ENCODE peak calls at places on chromosomes 5 and 9, in six cellular contexts. J, U, C, D, P and K are unnamed samples. For H3K27me3, the result is how much of the 10 kb centered on the place peaks cover.

GRCh38 chr9:89349607-89350006 is 31.3 kb downstream of the SECISBP2 start:
- DNase-seq in C (no peak), U (no peak), P (no peak), D (no peak), J (no peak), K (no peak)

GRCh38 chr9:127742435-127743088 is 7.5 kb upstream of the TOR2A start:
- DNase-seq in P (no peak), J (no peak), U (no peak), C (no peak), D (no peak), K (no peak)

GRCh38 chr9:108163321-108164005 is 673.9 kb upstream of the KLF4 start:
- DNase-seq in J (no peak), C (no peak), P (no peak), D (no peak), U (no peak), K (no peak)

GRCh38 chr9:126459965-126460843 is 133.6 kb downstream of the MVB12B start:
- DNase-seq in P (no peak), C (no peak), U (no peak), D (peak), J (no peak), K (no peak)

GRCh38 chr9:124475868-124476690 is 25.8 kb downstream of the ADGRD2 start:
- DNase-seq in P (no peak), D (no peak), C (no peak), J (no peak), U (no peak), K (no peak)

GRCh38 chr5:156147251-156147947 is 179.6 kb upstream of the SGCD start:
- DNase-seq in J (no peak), C (no peak), U (no peak), D (no peak), P (no peak), K (no peak)

GRCh38 chr5:149381986-149382338 is 2.9 kb upstream of the IL17B start:
- DNase-seq in C (peak), D (peak), J (peak), P (peak), U (peak), K (peak)

GRCh38 chr9:87277346-87277745 is 220.3 kb upstream of the DAPK1 start:
- DNase-seq in P (no peak), D (no peak), J (no peak), C (no peak), U (no peak), K (no peak)

GRCh38 chr5:31119938-31120641 is 73.4 kb upstream of the CDH6 start:
- DNase-seq in D (no peak), P (no peak), U (no peak), J (no peak), C (no peak), K (no peak)

GRCh38 chr9:7085357-7085756 is 327.6 kb downstream of the KDM4C start:
- DNase-seq in D (no peak), J (no peak), P (no peak), C (no peak), U (no peak), K (no peak)

GRCh38 chr5:168531191-168531590 is 2.1 kb downstream of the FBLL1 start:
- DNase-seq in C (no peak), U (no peak), J (no peak), P (no peak), D (no peak), K (no peak)

GRCh38 chr9:96169488-96169887 is 132.5 kb downstream of the HSD17B3 start:
- DNase-seq in U (peak), C (peak), J (no peak), D (no peak), P (peak), K (no peak)

GRCh38 chr5:133119233-133119711 is 67.5 kb downstream of the HSPA4 start:
- DNase-seq in U (no peak), C (no peak), J (peak), D (no peak), P (no peak), K (no peak)

GRCh38 chr5:14685757-14686156 is 21.2 kb downstream of the OTULIN start:
- DNase-seq in D (no peak), J (no peak), P (peak), U (peak), C (peak), K (no peak)

GRCh38 chr5:109741390-109741789 is 51.7 kb downstream of the MAN2A1 start:
- DNase-seq in D (no peak), P (no peak), J (no peak), C (no peak), U (no peak), K (no peak)

GRCh38 chr9:86720893-86721698 is 226.2 kb downstream of the GAS1 start:
- DNase-seq in J (peak), P (no peak), C (no peak), U (no peak), D (no peak), K (no peak)

GRCh38 chr9:85941966-85942912 is 1.3 kb downstream of the NAA35 start:
- DNase-seq in P (no peak), J (no peak), D (no peak), U (peak), C (peak), K (no peak)

GRCh38 chr9:22693151-22693550 is 246.5 kb downstream of the DMRTA1 start:
- DNase-seq in P (no peak), J (no peak), D (no peak), C (no peak), U (no peak), K (no peak)

DNA sequence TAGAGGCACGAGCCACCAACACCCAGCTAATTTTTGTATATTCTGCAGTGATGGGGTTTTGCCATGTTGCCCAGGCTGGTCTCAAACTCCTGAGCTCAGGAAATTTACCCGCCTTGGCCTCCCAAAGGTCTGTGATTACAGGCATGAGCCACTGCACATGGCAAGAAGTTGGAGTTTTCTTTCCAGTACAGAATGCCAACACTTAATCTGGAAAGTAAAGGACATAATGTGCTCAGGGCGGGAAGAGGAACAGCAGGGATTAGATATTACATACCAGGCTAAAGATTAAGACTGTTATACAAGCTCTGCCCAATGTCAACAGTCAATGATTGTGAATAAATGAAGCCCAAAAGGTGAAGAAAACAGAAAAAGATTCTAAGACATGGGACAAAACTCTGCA is 47.2 kb upstream of the AGXT2 start:
- DNase-seq in J (no peak), P (no peak), U (no peak), D (no peak), C (no peak), K (no peak)
- H3K27me3 ChIP-seq in J (under half), P (under half), U (under half), D (under half), C (under half), K (under half)

GRCh38 chr5:173971681-173972080 is 17.3 kb upstream of the C5orf47 start:
- DNase-seq in U (no peak), D (no peak), C (no peak), P (no peak), J (no peak), K (no peak)

GRCh38 chr5:173972844-173973613 is 15.9 kb upstream of the C5orf47 start:
- DNase-seq in U (peak), C (peak), P (peak), D (peak), J (peak), K (peak)

GRCh38 chr5:173973614-173973969 is 15.4 kb upstream of the C5orf47 start:
- DNase-seq in C (peak), U (no peak), P (no peak), J (no peak), D (no peak), K (no peak)

GRCh38 chr5:173969167-173970049 is 19.6 kb upstream of the C5orf47 start:
- DNase-seq in C (no peak), U (no peak), D (no peak), J (no peak), P (peak), K (no peak)

GRCh38 chr5:173970878-173971650 is 17.9 kb upstream of the C5orf47 start:
- DNase-seq in P (peak), U (no peak), C (no peak), J (no peak), D (no peak), K (no peak)
- TF ChIP-seq CTCF in P (peak), U (no peak), C (no peak), J (peak), D (no peak), K (no peak)

DNA sequence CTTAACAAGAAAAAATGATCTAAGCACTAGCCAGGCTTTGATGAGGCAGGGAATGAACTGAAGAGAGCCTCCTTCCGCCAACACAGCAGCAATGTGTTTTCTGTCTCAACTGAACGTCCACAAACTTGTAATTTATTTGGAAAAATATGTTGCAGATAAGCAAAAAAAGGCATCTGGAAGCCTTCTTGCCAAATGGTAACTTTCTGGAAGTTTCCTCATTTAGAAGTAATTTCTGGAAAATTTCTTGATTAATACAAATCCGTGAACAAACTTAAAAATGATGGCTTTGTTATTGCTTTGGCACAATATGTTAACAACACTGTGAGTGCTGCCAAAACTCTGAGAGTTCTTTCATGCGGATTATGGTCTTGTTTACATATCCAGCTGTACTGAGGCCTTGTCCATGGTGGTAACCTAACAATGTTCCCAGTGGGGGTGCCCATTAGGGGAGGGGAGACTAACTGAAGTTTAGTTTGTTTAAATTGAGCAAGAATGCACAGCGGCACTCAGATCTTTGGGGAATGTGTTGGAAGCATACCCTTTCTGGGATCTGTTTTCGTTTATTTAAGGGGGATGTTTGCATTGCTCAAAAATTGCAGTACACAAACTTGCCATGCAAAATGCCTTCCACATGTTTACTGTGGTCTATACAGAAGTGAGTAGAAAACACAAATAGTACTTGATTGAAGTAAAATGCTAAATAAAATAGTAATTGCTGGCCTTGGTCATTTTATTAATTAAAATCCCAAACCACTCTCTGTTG is 334.7 kb downstream of the NR2F1-AS1 start:
- DNase-seq in D (no peak), U (peak), C (no peak), P (peak), J (no peak), K (no peak)
- H3K27me3 ChIP-seq in D (under half), U (under half), C (under half), P (under half), J (under half), K (under half)

GRCh38 chr5:135204151-135204600 is 170.1 kb upstream of the PITX1 start:
- DNase-seq in C (no peak), D (no peak), U (peak), J (no peak), P (peak), K (no peak)
- TF ChIP-seq CTCF in C (peak), D (peak), U (peak), J (peak), P (peak), K (no peak)